ENCODE peak calls at places on chromosome 9, in five cellular contexts. Q, V, B, Y and X are unnamed samples.

GRCh38 chr9:618478-618877 is 223.0 kb upstream of the DMRT1 start:
- DNase-seq in Q (no peak), V (peak; percentile 46), B (no peak), Y (peak; percentile 29), X (peak; percentile 67)

GRCh38 chr9:30774326-30774725 is 1610.1 kb upstream of the ACO1 start:
- DNase-seq in Q (peak; percentile 18), V (no peak), B (no peak), Y (no peak), X (no peak)

GRCh38 chr9:76530458-76531100 is 71.6 kb downstream of the GCNT1 start:
- DNase-seq in Q (no peak), V (no peak), B (no peak), Y (no peak), X (peak; percentile 40)

GRCh38 chr9:90988318-90988717 is 186.7 kb downstream of the SYK start:
- DNase-seq in Q (no peak), V (no peak), B (no peak), Y (no peak), X (peak; percentile 27)

GRCh38 chr9:90423661-90424193 is 218.9 kb downstream of the DIRAS2 start:
- DNase-seq in Q (no peak), V (no peak), B (no peak), Y (no peak), X (no peak)

GRCh38 chr9:16828335-16829281 is 41.9 kb downstream of the BNC2 start:
- DNase-seq in Q (no peak), V (no peak), B (no peak), Y (no peak), X (peak; percentile 85)

GRCh38 chr9:120935383-120935857 is 8.8 kb upstream of the TRAF1 start:
- DNase-seq in Q (peak; percentile 94), V (peak; percentile 80), B (no peak), Y (peak; percentile 71), X (peak; percentile 93)

GRCh38 chr9:110502842-110503241 is 76.7 kb downstream of the SVEP1 start:
- DNase-seq in Q (no peak), V (no peak), B (no peak), Y (no peak), X (no peak)

GRCh38 chr9:108053555-108054061 is 564.0 kb upstream of the KLF4 start:
- DNase-seq in Q (peak; percentile 85), V (peak; percentile 28), B (no peak), Y (no peak), X (peak; percentile 95)

GRCh38 chr9:87894998-87895625 is 12.4 kb downstream of the SPATA31E1 start:
- DNase-seq in Q (no peak), V (no peak), B (no peak), Y (no peak), X (no peak)

GRCh38 chr9:14399736-14400657 is 86.1 kb upstream of the NFIB start:
- DNase-seq in Q (no peak), V (no peak), B (no peak), Y (no peak), X (no peak)
- H3K4me3 ChIP-seq in Q (no peak overlapping the region), V (no peak overlapping the region), B (no peak overlapping the region), Y (no peak overlapping the region), X (no peak overlapping the region)

GRCh38 chr9:114580609-114581193 is 6.9 kb upstream of the ATP6V1G1 start:
- DNase-seq in Q (no peak), V (no peak), B (no peak), Y (no peak), X (no peak)

GRCh38 chr9:114588150-114588663 is 638 bp downstream of the ATP6V1G1 start:
- DNase-seq in Q (no peak), V (no peak), B (no peak), Y (no peak), X (peak; percentile 57)

GRCh38 chr9:114583371-114583770 is 4.2 kb upstream of the ATP6V1G1 start:
- DNase-seq in Q (no peak), V (no peak), B (no peak), Y (no peak), X (no peak)

GRCh38 chr9:114587345-114588149 is at the start of gene ATP6V1G1:
- DNase-seq in Q (peak; percentile 98), V (peak; percentile 97), B (peak; percentile 99), Y (peak; percentile 94), X (peak; percentile 99)

GRCh38 chr9:114583776-114584175 is 3.8 kb upstream of the ATP6V1G1 start:
- DNase-seq in Q (no peak), V (no peak), B (no peak), Y (no peak), X (no peak)
- TF ChIP-seq CTCF in Q (no peak), V (no peak), B (no peak), Y (no peak), X (no peak)

GRCh38 chr9:7656648-7657047 is 142.9 kb downstream of the DMAC1 start:
- DNase-seq in Q (no peak), V (no peak), B (no peak), Y (no peak), X (peak; percentile 3)
- H3K4me3 ChIP-seq in Q (no peak overlapping the region), V (no peak overlapping the region), B (no peak overlapping the region), Y (no peak overlapping the region), X (no peak overlapping the region)

GRCh38 chr9:6689893-6690634 is 44.5 kb upstream of the GLDC start:
- DNase-seq in Q (no peak), V (no peak), B (no peak), Y (no peak), X (no peak)

GRCh38 chr9:6681147-6681956 is 35.8 kb upstream of the GLDC start:
- DNase-seq in Q (peak; percentile 95), V (peak; percentile 87), B (peak; percentile 84), Y (peak; percentile 55), X (peak; percentile 96)

GRCh38 chr9:6681957-6682501 is 36.5 kb upstream of the GLDC start:
- DNase-seq in Q (no peak), V (no peak), B (no peak), Y (no peak), X (peak; percentile 14)

GRCh38 chr9:6687180-6687579 is 41.7 kb upstream of the GLDC start:
- DNase-seq in Q (no peak), V (no peak), B (no peak), Y (no peak), X (no peak)

DNA sequence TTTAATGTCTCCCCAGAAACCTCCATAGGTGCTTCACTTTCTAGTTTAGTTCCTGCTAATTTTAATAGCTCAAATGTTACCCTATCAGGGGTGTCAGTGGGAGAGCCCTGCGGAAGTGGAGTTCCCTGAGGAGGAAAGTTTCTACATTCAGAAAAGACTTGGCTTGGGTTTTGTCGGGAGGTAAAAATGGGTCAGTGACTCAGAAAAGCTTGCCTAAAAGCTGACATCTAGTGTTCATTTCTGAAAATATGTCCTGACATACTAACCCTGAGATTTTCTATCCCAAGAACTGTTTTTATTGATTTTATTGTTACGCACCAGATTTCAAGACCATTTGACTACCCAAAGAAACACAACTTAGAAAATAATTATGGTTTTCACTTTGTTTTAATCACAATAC is 40.9 kb upstream of the GLDC start:
- DNase-seq in Q (no peak), V (no peak), B (no peak), Y (no peak), X (peak; percentile 62)
- TF ChIP-seq CTCF in Q (peak; percentile 47), V (peak; percentile 30), B (no peak), Y (peak; percentile 26), X (peak; percentile 41)

GRCh38 chr9:81410201-81410600 is 279.1 kb downstream of the TLE1 start:
- DNase-seq in Q (no peak), V (no peak), B (no peak), Y (peak; percentile 26), X (peak; percentile 83)
- H3K4me3 ChIP-seq in Q (no peak overlapping the region), V (peak overlapping the region; percentile 19), B (no peak overlapping the region), Y (peak overlapping the region; percentile 42), X (no peak overlapping the region)

GRCh38 chr9:127763918-127764384 is 14.5 kb downstream of the SH2D3C start:
- DNase-seq in Q (no peak), V (no peak), B (no peak), Y (no peak), X (peak; percentile 23)
- TF ChIP-seq CTCF in Q (no peak), V (peak; percentile 18), B (peak; percentile 28), Y (no peak), X (peak; percentile 30)

GRCh38 chr9:137115394-137116026 is 977 bp upstream of the DPP7 start:
- DNase-seq in Q (no peak), V (no peak), B (no peak), Y (no peak), X (no peak)
- H3K4me3 ChIP-seq in Q (peak overlapping the region; percentile 63), V (no peak overlapping the region), B (no peak overlapping the region), Y (no peak overlapping the region), X (no peak overlapping the region)

GRCh38 chr9:109411818-109412352 is 86.2 kb downstream of the PTPN3 start:
- DNase-seq in Q (no peak), V (peak; percentile 32), B (no peak), Y (peak; percentile 7), X (peak; percentile 62)
- TF ChIP-seq CTCF in Q (peak; percentile 75), V (peak; percentile 87), B (no peak), Y (peak; percentile 66), X (peak; percentile 86)

DNA sequence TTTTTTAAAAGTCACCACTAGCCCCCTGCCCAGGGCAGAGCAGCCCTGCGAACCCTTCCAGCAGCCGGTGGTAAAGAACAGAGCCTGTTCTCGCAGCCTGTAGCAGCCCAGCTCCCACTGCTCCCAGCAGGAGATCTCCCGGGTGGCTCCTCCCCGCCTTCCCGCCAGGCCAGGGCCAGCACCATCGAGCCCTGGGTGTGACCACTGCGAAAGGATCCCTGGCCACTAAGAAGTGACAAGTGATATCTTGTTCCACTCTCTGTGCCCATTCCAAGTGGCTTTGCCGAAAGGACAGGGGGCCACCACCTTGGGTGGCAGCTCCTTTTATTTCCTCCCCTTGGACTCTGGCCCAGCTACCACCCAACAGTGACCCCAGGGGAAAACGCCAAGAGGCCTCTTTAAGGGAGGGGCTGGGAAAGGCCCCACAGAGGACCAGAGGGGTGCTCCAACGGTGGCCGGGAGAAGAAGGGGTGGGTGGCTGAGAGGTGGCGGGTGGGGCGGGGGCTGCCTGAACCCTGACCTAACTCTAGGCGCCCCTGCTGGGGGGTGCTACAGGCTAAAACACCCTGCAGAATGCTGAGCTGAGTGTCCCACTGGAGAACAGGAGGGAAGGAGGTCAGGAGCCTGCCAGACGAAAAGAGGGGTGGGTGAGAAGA is 1.6 kb downstream of the NACC2 start:
- DNase-seq in Q (no peak), V (no peak), B (no peak), Y (no peak), X (peak; percentile 21)
- H3K4me3 ChIP-seq in Q (no peak overlapping the region), V (peak overlapping the region; percentile 71), B (no peak overlapping the region), Y (peak overlapping the region; percentile 75), X (peak overlapping the region; percentile 65)

GRCh38 chr9:98989036-98990000 is 45.6 kb downstream of the COL15A1 start:
- DNase-seq in Q (no peak), V (peak; percentile 98), B (no peak), Y (peak; percentile 97), X (peak; percentile 100)
- TF ChIP-seq CTCF in Q (no peak), V (peak; percentile 25), B (no peak), Y (peak; percentile 30), X (peak; percentile 35)